ENCODE peak calls at places on chromosomes 12 and 14, in seven cellular contexts. R, O, I, H, T, Q and K are unnamed samples.

GRCh38 chr12:51901121-51901812 is 6.0 kb upstream of the ACVRL1 start:
- DNase-seq in H (no peak), T (no peak), I (no peak), Q (no peak), R (no peak), O (peak), K (peak)

GRCh38 chr14:99320621-99321235 is 48.7 kb upstream of the BCL11B start:
- DNase-seq in O (peak), I (no peak), R (no peak), H (peak), T (no peak), Q (no peak), K (no peak)

GRCh38 chr12:92961949-92962348 is 32.9 kb upstream of the EEA1 start:
- DNase-seq in H (no peak), R (no peak), T (no peak), O (no peak), I (no peak), Q (no peak), K (peak)

GRCh38 chr14:90547968-90548367 is 151.1 kb downstream of the CALM1 start:
- DNase-seq in O (no peak), Q (no peak), R (no peak), I (no peak), H (no peak), T (no peak), K (no peak)

GRCh38 chr12:13559318-13559978 is 362.9 kb downstream of the EMP1 start:
- DNase-seq in Q (peak), T (peak), R (no peak), H (no peak), I (no peak), O (no peak), K (no peak)

GRCh38 chr14:67526676-67527459 is 6.2 kb upstream of the PLEKHH1 start:
- DNase-seq in Q (peak), R (peak), H (peak), I (peak), O (peak), T (peak), K (peak)

GRCh38 chr12:47534695-47535094 is 171.1 kb downstream of the RPAP3 start:
- DNase-seq in I (no peak), O (peak), R (no peak), H (no peak), T (no peak), Q (peak), K (peak)

GRCh38 chr14:80781968-80782367 is 159.6 kb downstream of the CEP128 start:
- DNase-seq in H (no peak), R (no peak), Q (peak), O (no peak), I (no peak), T (no peak), K (peak)

GRCh38 chr14:21056520-21057163 is 980 bp upstream of the RNASE8 start:
- DNase-seq in I (no peak), Q (no peak), T (no peak), O (no peak), H (no peak), R (no peak), K (no peak)

GRCh38 chr12:132227782-132228417 is 83.6 kb downstream of the NOC4L start:
- DNase-seq in O (no peak), T (no peak), I (no peak), H (no peak), Q (no peak), R (no peak), K (no peak)

DNA sequence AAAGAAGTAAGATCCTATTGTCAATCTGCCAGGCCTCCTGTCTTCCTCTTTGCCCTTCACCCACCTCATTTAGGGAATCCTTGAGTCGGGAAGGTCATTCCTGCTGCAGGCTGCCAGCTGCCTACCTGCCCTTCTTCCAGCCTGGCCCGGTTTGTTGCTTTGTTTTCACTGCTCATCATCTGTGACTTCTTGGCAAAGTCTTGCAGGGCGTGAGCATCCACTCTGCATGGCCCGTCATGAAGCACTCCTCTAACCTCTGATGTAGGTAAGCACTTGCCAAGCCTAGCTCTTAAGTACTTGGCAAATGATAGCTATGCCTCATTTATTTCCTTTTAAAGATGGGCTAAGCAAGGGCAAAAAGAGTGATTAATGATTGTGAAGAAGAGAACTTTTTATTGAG is 192.8 kb downstream of the NRXN3 start:
- DNase-seq in T (no peak), R (no peak), H (no peak), I (no peak), O (no peak), Q (no peak), K (no peak)
- H3K4me2 ChIP-seq in T (no peak), R (no peak), H (no peak), I (no peak), O (no peak), Q (no peak), K (no peak)

GRCh38 chr12:105322070-105322469 is 8.4 kb upstream of the C12orf75 start:
- DNase-seq in T (no peak), O (no peak), Q (no peak), H (no peak), R (no peak), I (no peak), K (no peak)
- H2AFZ ChIP-seq in T (no peak), O (no peak), Q (no peak), H (no peak), R (no peak), I (no peak), K (no peak)

GRCh38 chr12:57765698-57766463 is 997 bp downstream of the CYP27B1 start:
- DNase-seq in O (no peak), I (no peak), H (no peak), R (peak), T (no peak), Q (no peak), K (no peak)
- TF ChIP-seq EZH2 in O (peak), I (peak), H (peak), R (peak), T (no peak), Q (no peak), K (peak)

GRCh38 chr12:41274643-41275042 is 86.5 kb downstream of the PDZRN4 start:
- DNase-seq in H (no peak), Q (no peak), O (no peak), R (no peak), I (no peak), T (no peak), K (no peak)

GRCh38 chr12:41277019-41277770 is 89.1 kb downstream of the PDZRN4 start:
- DNase-seq in Q (peak), H (no peak), I (peak), O (peak), T (peak), R (peak), K (peak)
- H3K4me2 ChIP-seq in Q (no peak), H (no peak), I (no peak), O (peak), T (no peak), R (no peak), K (no peak)

GRCh38 chr12:29425722-29426121 is 44.8 kb upstream of the ERGIC2 start:
- DNase-seq in R (no peak), I (no peak), O (no peak), H (no peak), T (no peak), Q (no peak), K (peak)

GRCh38 chr12:29429999-29430698 is 49.2 kb upstream of the ERGIC2 start:
- DNase-seq in Q (peak), I (peak), T (no peak), O (no peak), H (no peak), R (no peak), K (no peak)

GRCh38 chr12:29428630-29429029 is 47.7 kb upstream of the ERGIC2 start:
- DNase-seq in T (peak), R (no peak), O (peak), I (no peak), Q (peak), H (no peak), K (peak)

GRCh38 chr12:29426516-29426915 is 45.5 kb upstream of the ERGIC2 start:
- DNase-seq in H (no peak), R (no peak), Q (no peak), T (no peak), I (no peak), O (no peak), K (no peak)

GRCh38 chr12:29427964-29428363 is 47.0 kb upstream of the ERGIC2 start:
- DNase-seq in H (no peak), Q (no peak), O (peak), I (peak), T (peak), R (peak), K (no peak)
- H2AFZ ChIP-seq in H (no peak), Q (no peak), O (no peak), I (no peak), T (peak), R (no peak), K (no peak)

GRCh38 chr14:28785096-28785952 is 18.7 kb downstream of the FOXG1 start:
- DNase-seq in Q (no peak), H (peak), O (peak), R (peak), T (no peak), I (peak), K (no peak)
- TF ChIP-seq EZH2 in Q (peak), H (peak), O (peak), R (peak), T (no peak), I (peak), K (peak)

DNA sequence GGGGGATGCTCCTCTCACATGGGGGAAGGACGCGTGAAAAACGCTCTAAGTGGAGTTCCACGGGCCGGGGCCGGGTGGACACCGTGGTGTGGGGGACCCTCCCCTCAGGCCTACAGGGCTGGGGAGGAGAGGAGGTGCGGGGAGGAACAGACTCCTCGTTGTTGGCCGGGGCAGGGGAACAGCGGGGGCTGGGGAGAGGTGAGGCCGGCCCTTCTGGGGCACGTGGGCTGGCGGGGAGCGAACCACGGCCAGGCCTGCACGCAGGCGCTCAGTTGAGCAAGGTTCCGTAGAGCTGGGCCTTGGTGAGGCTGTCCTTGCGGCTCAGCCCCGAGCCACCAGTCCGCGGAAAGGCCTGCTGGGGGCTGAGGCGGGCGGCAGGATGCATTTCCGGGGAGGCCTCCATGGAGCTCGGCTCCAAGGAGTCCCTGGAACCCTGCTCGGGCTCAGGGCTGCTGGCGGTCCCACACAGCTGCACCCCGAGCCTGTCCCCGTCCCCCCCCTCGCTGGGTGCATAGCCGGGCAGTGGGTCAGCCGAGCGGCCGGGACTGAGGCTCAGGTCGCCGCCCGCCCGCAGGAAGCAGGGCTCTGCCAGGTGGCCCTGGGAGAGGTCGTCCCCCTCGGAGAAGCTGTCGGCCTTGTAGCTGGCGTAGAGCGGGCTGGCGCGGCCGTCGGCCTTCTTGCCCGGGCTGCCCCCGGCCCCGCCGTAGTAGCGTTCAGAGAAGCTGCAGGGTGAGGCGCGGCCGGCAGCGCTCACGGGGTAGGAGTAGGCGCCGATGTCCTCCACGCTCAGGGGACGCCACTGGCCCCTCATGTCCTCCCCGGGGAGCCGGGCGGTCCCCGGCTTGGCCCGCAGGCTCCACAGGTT is 49.3 kb downstream of the BEGAIN start:
- DNase-seq in R (peak), O (no peak), H (peak), I (no peak), Q (no peak), T (no peak), K (no peak)
- H3K4me2 ChIP-seq in R (no peak), O (no peak), H (no peak), I (no peak), Q (no peak), T (no peak), K (no peak)